ENCODE peak calls at places on chromosomes 4 and X, in seven cellular contexts. R, A, G, D, Z, I and X are unnamed samples.

GRCh38 chrX:140274761-140275525 is 229.9 kb downstream of the SOX3 start:
- ATAC-seq in R (no peak), Z (no peak), D (no peak), I (no peak), A (no peak), G (no peak), X (no peak)

GRCh38 chrX:136711147-136711546 is 63.2 kb downstream of the CD40LG start:
- ATAC-seq in Z (peak), D (peak), A (no peak), R (peak), I (peak), G (peak), X (no peak)

GRCh38 chrX:13051529-13052172 is 7.2 kb upstream of the FAM9C start:
- ATAC-seq in D (no peak), I (no peak), R (no peak), G (no peak), A (no peak), Z (no peak), X (no peak)

GRCh38 chrX:39905475-39905889 is 192.3 kb downstream of the BCOR start:
- ATAC-seq in I (no peak), G (peak), Z (no peak), A (no peak), D (no peak), R (no peak), X (no peak)

GRCh38 chr4:30866444-30866843 is 146.3 kb downstream of the PCDH7 start:
- ATAC-seq in G (no peak), R (no peak), A (no peak), I (no peak), D (no peak), Z (no peak), X (no peak)

GRCh38 chr4:133000012-133000411 is 149.1 kb upstream of the PCDH10 start:
- ATAC-seq in R (no peak), D (no peak), I (no peak), Z (no peak), G (no peak), A (no peak), X (no peak)

GRCh38 chrX:28586891-28587635 is at the start of gene IL1RAPL1:
- ATAC-seq in R (peak), G (no peak), D (peak), I (peak), Z (peak), A (peak), X (no peak)

GRCh38 chr4:22573198-22573597 is 57.3 kb upstream of the ADGRA3 start:
- ATAC-seq in I (no peak), D (no peak), A (peak), G (no peak), Z (no peak), R (no peak), X (no peak)

GRCh38 chrX:10086683-10087082 is 70.1 kb upstream of the CLCN4 start:
- ATAC-seq in R (no peak), G (no peak), Z (no peak), I (no peak), A (no peak), D (no peak), X (no peak)

GRCh38 chr4:102761478-102761790 is 666 bp upstream of the MANBA start:
- ATAC-seq in R (no peak), G (no peak), Z (no peak), A (no peak), D (no peak), I (peak), X (no peak)

GRCh38 chr4:25882226-25882625 is 19.4 kb upstream of the SEL1L3 start:
- ATAC-seq in D (no peak), G (no peak), A (no peak), R (no peak), Z (no peak), I (no peak), X (no peak)

GRCh38 chrX:135114392-135114791 is 5.9 kb downstream of the ETDB start:
- ATAC-seq in I (no peak), G (no peak), Z (no peak), D (no peak), A (no peak), R (no peak), X (no peak)

GRCh38 chrX:37867509-37868153 is 20.3 kb upstream of the DYNLT3 start:
- ATAC-seq in R (no peak), I (no peak), D (no peak), Z (no peak), G (no peak), A (no peak), X (no peak)

GRCh38 chrX:9758239-9758638 is 7.4 kb downstream of the GPR143 start:
- ATAC-seq in G (no peak), A (no peak), Z (no peak), I (no peak), D (no peak), R (no peak), X (no peak)

GRCh38 chrX:123905334-123905733 is 45.5 kb downstream of the XIAP start:
- ATAC-seq in R (no peak), D (no peak), Z (no peak), I (no peak), A (no peak), G (no peak), X (no peak)

GRCh38 chrX:123909498-123909897 is 49.6 kb downstream of the XIAP start:
- ATAC-seq in R (no peak), G (no peak), D (no peak), A (no peak), I (no peak), Z (no peak), X (no peak)

GRCh38 chrX:123906557-123907316 is 46.9 kb downstream of the XIAP start:
- ATAC-seq in R (peak), D (no peak), A (no peak), G (no peak), I (no peak), Z (no peak), X (no peak)
- TF ChIP-seq POLR2AphosphoS5 in R (no peak), D (no peak), A (no peak), G (no peak), I (no peak), Z (no peak), X (no peak)

GRCh38 chr4:1201851-1202525 is 29.6 kb upstream of the SPON2 start:
- ATAC-seq in G (peak), I (no peak), Z (no peak), R (no peak), D (no peak), A (peak), X (peak)
- H3K4me3 ChIP-seq in G (no peak), I (no peak), Z (no peak), R (no peak), D (no peak), A (peak), X (peak)

GRCh38 chrX:41334866-41335589 is 1.1 kb downstream of the DDX3X start:
- ATAC-seq in R (no peak), G (peak), D (no peak), Z (no peak), A (peak), I (no peak), X (peak)
- TF ChIP-seq POLR2AphosphoS5 in R (no peak), G (peak), D (no peak), Z (no peak), A (no peak), I (no peak), X (peak)

GRCh38 chr4:146275370-146275769 is 61.0 kb downstream of the REELD1 start:
- ATAC-seq in A (peak), Z (no peak), R (no peak), D (no peak), G (no peak), I (no peak), X (no peak)

GRCh38 chr4:146269228-146269653 is 54.9 kb downstream of the REELD1 start:
- ATAC-seq in D (no peak), I (no peak), G (no peak), A (no peak), Z (no peak), R (no peak), X (no peak)

GRCh38 chr4:146271466-146271865 is 57.1 kb downstream of the REELD1 start:
- ATAC-seq in G (no peak), I (no peak), R (no peak), A (no peak), Z (no peak), D (no peak), X (no peak)

GRCh38 chr4:146274774-146275173 is 60.4 kb downstream of the REELD1 start:
- ATAC-seq in G (no peak), A (no peak), D (no peak), Z (no peak), R (no peak), I (no peak), X (no peak)

GRCh38 chr4:146273204-146273901 is 59.0 kb downstream of the REELD1 start:
- ATAC-seq in G (no peak), D (no peak), I (no peak), A (no peak), R (no peak), Z (no peak), X (no peak)
- H3K4me3 ChIP-seq in G (no peak), D (no peak), I (no peak), A (no peak), R (no peak), Z (no peak), X (no peak)

GRCh38 chrX:46178763-46179162 is 366.5 kb downstream of the ZNF674 start:
- ATAC-seq in A (no peak), Z (no peak), I (no peak), R (no peak), G (no peak), D (no peak), X (no peak)

GRCh38 chrX:46185923-46186810 is 359.1 kb downstream of the ZNF674 start:
- ATAC-seq in G (no peak), I (peak), D (no peak), R (peak), Z (no peak), A (no peak), X (no peak)

GRCh38 chrX:46179748-46180147 is 365.5 kb downstream of the ZNF674 start:
- ATAC-seq in Z (no peak), G (no peak), I (no peak), D (no peak), R (peak), A (no peak), X (no peak)

GRCh38 chrX:46184749-46185148 is 360.5 kb downstream of the ZNF674 start:
- ATAC-seq in G (no peak), R (no peak), I (no peak), Z (no peak), D (no peak), A (no peak), X (no peak)

DNA sequence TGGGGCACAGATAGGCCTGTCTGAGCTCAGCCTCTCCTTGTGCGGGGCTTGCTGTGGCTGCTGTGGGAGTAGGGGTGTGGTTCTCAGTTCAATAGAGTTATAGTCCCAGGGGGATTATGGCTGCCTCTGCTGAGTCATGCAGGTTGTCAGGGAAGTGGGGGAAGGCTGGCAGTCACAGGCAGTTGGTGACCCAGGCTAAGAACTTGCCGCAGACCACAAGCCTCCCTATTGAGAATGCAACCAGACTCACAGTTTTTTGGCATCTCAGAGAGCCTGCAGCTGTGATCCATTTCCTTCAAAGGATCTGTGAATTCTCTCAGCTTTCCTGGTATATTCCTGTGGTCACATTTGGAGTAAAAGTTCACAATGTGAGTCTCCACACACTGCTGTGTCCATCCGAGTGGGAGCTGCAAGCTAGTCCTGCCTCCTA is 364.9 kb downstream of the ZNF674 start:
- ATAC-seq in I (no peak), D (no peak), G (no peak), R (peak), A (no peak), Z (no peak), X (no peak)
- TF ChIP-seq POLR2AphosphoS5 in I (no peak), D (no peak), G (no peak), R (peak), A (no peak), Z (no peak), X (no peak)